ENCODE peak calls at places on chromosome 10, in ten cellular contexts. Q is activated gamma-delta T cell, I is heart right ventricle, Z is epithelial cell of esophagus, N is upper lobe of right lung, L is iris pigment epithelial cell, V is astrocyte of the spinal cord, E is heart left ventricle, K is GM10248, P is mesendoderm. X is an unnamed sample.
A peak's percentile ranks its signal among the peaks of the same experiment; 100 is the strongest.

GRCh38 chr10:23341004-23341403 is 3.6 kb downstream of the C10orf67 start:
- DNase-seq in Q (no peak), I (no peak), Z (peak; percentile 33), N (no peak), L (peak; percentile 37), V (no peak), E (no peak), K (no peak), P (no peak), X (no peak)

GRCh38 chr10:61763778-61764177 is 101.0 kb downstream of the CABCOCO1 start:
- DNase-seq in Q (no peak), I (no peak), Z (no peak), N (no peak), L (peak; percentile 30), V (no peak), E (no peak), K (no peak), P (no peak), X (no peak)

GRCh38 chr10:114042895-114043531 is 653 bp upstream of the ADRB1 start:
- DNase-seq in Q (no peak), I (peak; percentile 60), Z (peak; percentile 42), N (peak; percentile 82), L (peak; percentile 31), V (peak; percentile 58), E (peak; percentile 79), K (peak; percentile 55), P (peak; percentile 54), X (peak; percentile 69)

GRCh38 chr10:125911990-125912389 is 15.6 kb downstream of the FANK1 start:
- DNase-seq in Q (no peak), I (no peak), Z (no peak), N (no peak), L (no peak), V (no peak), E (no peak), K (no peak), P (no peak), X (peak; percentile 60)

GRCh38 chr10:74244097-74244685 is 93.2 kb downstream of the ADK start:
- DNase-seq in Q (no peak), I (no peak), Z (peak; percentile 51), N (no peak), L (peak; percentile 60), V (peak; percentile 74), E (no peak), K (no peak), P (no peak), X (no peak)

GRCh38 chr10:107166378-107166777 is 1.9 kb upstream of the SORCS1 start:
- DNase-seq in Q (no peak), I (no peak), Z (no peak), N (no peak), L (no peak), V (no peak), E (no peak), K (no peak), P (peak; percentile 37), X (no peak)

GRCh38 chr10:132670546-132670945 is 115.4 kb downstream of the NKX6-2 start:
- DNase-seq in Q (no peak), I (no peak), Z (no peak), N (peak; percentile 48), L (peak; percentile 18), V (no peak), E (no peak), K (no peak), P (no peak), X (no peak)

GRCh38 chr10:30788307-30788706 is 158.8 kb upstream of the LYZL2 start:
- DNase-seq in Q (no peak), I (no peak), Z (peak; percentile 42), N (no peak), L (peak; percentile 55), V (peak; percentile 29), E (no peak), K (no peak), P (no peak), X (no peak)

GRCh38 chr10:48548531-48549135 is 56.2 kb downstream of the ARHGAP22 start:
- DNase-seq in Q (no peak), I (no peak), Z (no peak), N (no peak), L (no peak), V (no peak), E (no peak), K (no peak), P (no peak), X (no peak)

GRCh38 chr10:28089467-28089866 is 90.6 kb upstream of the ODAD2 start:
- DNase-seq in Q (no peak), I (no peak), Z (peak; percentile 81), N (no peak), L (peak; percentile 92), V (peak; percentile 93), E (no peak), K (no peak), P (peak; percentile 8), X (no peak)

GRCh38 chr10:121983828-121984227 is 5.1 kb upstream of the TACC2 start:
- DNase-seq in Q (no peak), I (no peak), Z (no peak), N (no peak), L (no peak), V (no peak), E (no peak), K (no peak), P (no peak), X (no peak)

GRCh38 chr10:53846809-53847208 is 954.2 kb downstream of the PCDH15 start:
- DNase-seq in Q (no peak), I (no peak), Z (peak; percentile 10), N (no peak), L (no peak), V (no peak), E (no peak), K (no peak), P (peak; percentile 19), X (no peak)

GRCh38 chr10:7230956-7231355 is 179.9 kb downstream of the SFMBT2 start:
- DNase-seq in Q (no peak), I (no peak), Z (no peak), N (no peak), L (no peak), V (peak; percentile 6), E (no peak), K (no peak), P (no peak), X (no peak)

GRCh38 chr10:2772791-2773644 is 294.3 kb upstream of the PFKP start:
- DNase-seq in Q (no peak), I (no peak), Z (no peak), N (no peak), L (no peak), V (no peak), E (no peak), K (no peak), P (no peak), X (no peak)

GRCh38 chr10:98242823-98243222 is 25.2 kb downstream of the LOXL4 start:
- DNase-seq in Q (no peak), I (no peak), Z (peak; percentile 17), N (no peak), L (peak; percentile 36), V (peak; percentile 51), E (no peak), K (no peak), P (peak; percentile 40), X (no peak)

GRCh38 chr10:22599048-22599561 is 115.3 kb downstream of the PIP4K2A start:
- DNase-seq in Q (no peak), I (no peak), Z (peak; percentile 44), N (no peak), L (peak; percentile 80), V (peak; percentile 79), E (no peak), K (no peak), P (no peak), X (no peak)

GRCh38 chr10:67697646-67698245 is 1.8 kb upstream of the CTNNA3 start:
- DNase-seq in Q (no peak), I (no peak), Z (peak; percentile 57), N (no peak), L (peak; percentile 68), V (peak; percentile 69), E (no peak), K (peak; percentile 44), P (peak; percentile 50), X (no peak)

GRCh38 chr10:69730251-69731156 is 71.2 kb upstream of the COL13A1 start:
- DNase-seq in Q (no peak), I (peak; percentile 71), Z (peak; percentile 52), N (peak; percentile 66), L (no peak), V (peak; percentile 34), E (peak; percentile 88), K (no peak), P (no peak), X (no peak)

GRCh38 chr10:49049660-49050059 is 65.7 kb downstream of the VSTM4 start:
- DNase-seq in Q (no peak), I (no peak), Z (no peak), N (no peak), L (no peak), V (no peak), E (no peak), K (no peak), P (no peak), X (no peak)

GRCh38 chr10:70537398-70538194 is 59.0 kb downstream of the PALD1 start:
- DNase-seq in Q (no peak), I (no peak), Z (peak; percentile 53), N (no peak), L (no peak), V (no peak), E (no peak), K (no peak), P (peak; percentile 79), X (no peak)

GRCh38 chr10:132507467-132507955 is 30.1 kb upstream of the INPP5A start:
- DNase-seq in Q (no peak), I (no peak), Z (no peak), N (no peak), L (no peak), V (no peak), E (peak; percentile 21), K (no peak), P (no peak), X (no peak)

GRCh38 chr10:46555713-46556514 is 544 bp downstream of the GPRIN2 start:
- DNase-seq in Q (no peak), I (no peak), Z (no peak), N (peak; percentile 88), L (no peak), V (no peak), E (peak; percentile 26), K (no peak), P (peak; percentile 91), X (peak; percentile 73)